ENCODE peak calls at places on chromosomes 3 and 15, in eight cellular contexts. J is iris pigment epithelial cell, G is smooth muscle cell of the brain vasculature, L is heart left ventricle, T is HS-5, I is fibroblast of lung, X is A172, W is cardiac fibroblast. M is an unnamed sample.
A peak's percentile ranks its signal among the peaks of the same experiment; 100 is the strongest.

GRCh38 chr3:69948246-69948862 is 51.2 kb upstream of the SAMMSON start:
- DNase-seq in I (peak; percentile 30), T (peak; percentile 24), J (peak; percentile 51), X (peak; percentile 14), G (peak; percentile 23), W (peak; percentile 70), L (no peak), M (no peak)

GRCh38 chr3:71416868-71417267 is 166.7 kb downstream of the FOXP1 start:
- DNase-seq in W (no peak), I (peak; percentile 19), J (no peak), T (no peak), L (no peak), X (peak; percentile 21), G (no peak), M (no peak)

GRCh38 chr15:76553564-76553963 is 217.0 kb downstream of the ISL2 start:
- DNase-seq in L (no peak), I (no peak), X (no peak), J (no peak), G (no peak), T (no peak), W (no peak), M (no peak)

GRCh38 chr15:75371901-75372688 is 3.7 kb upstream of the MAN2C1 start:
- DNase-seq in L (no peak), T (no peak), X (no peak), G (no peak), J (peak; percentile 21), W (no peak), I (no peak), M (no peak)

GRCh38 chr3:79871656-79872055 is 103.9 kb upstream of the ROBO1 start:
- DNase-seq in I (peak; percentile 71), L (no peak), X (no peak), W (peak; percentile 9), T (no peak), J (peak; percentile 87), G (no peak), M (no peak)

GRCh38 chr3:71710906-71711494 is 14.2 kb downstream of the EIF4E3 start:
- DNase-seq in J (peak; percentile 63), X (peak; percentile 49), L (no peak), I (peak; percentile 51), G (no peak), W (peak; percentile 64), T (no peak), M (peak; percentile 40)

GRCh38 chr3:12286927-12287726 is 1.7 kb upstream of the PPARG start:
- DNase-seq in L (peak; percentile 44), X (no peak), I (no peak), W (peak; percentile 21), G (no peak), T (no peak), J (no peak), M (no peak)

GRCh38 chr3:17840126-17840525 is 97.7 kb upstream of the TBC1D5 start:
- DNase-seq in G (no peak), W (no peak), I (no peak), X (no peak), L (no peak), J (no peak), T (no peak), M (no peak)

GRCh38 chr3:94928921-94929320 is 866.1 kb downstream of the NSUN3 start:
- DNase-seq in L (no peak), I (peak; percentile 74), J (peak; percentile 79), X (peak; percentile 86), T (peak; percentile 82), W (peak; percentile 86), G (no peak), M (no peak)

GRCh38 chr3:161925749-161926360 is 429.2 kb downstream of the OTOL1 start:
- DNase-seq in G (no peak), J (peak; percentile 11), L (no peak), T (no peak), X (no peak), I (no peak), W (peak; percentile 43), M (no peak)

GRCh38 chr3:73136941-73137340 is 75.5 kb downstream of the EBLN2 start:
- DNase-seq in G (no peak), L (no peak), J (no peak), W (no peak), I (no peak), T (no peak), X (no peak), M (no peak)